ENCODE peak calls at places on chromosomes 13 and 19, in four cellular contexts. N is transverse colon, D is H1, F is esophagus muscularis mucosa. M is an unnamed sample.

GRCh38 chr13:53408306-53408705 is 379.7 kb downstream of the OLFM4 start:
- DNase-seq in D (no peak), F (no peak), N (no peak), M (peak)

GRCh38 chr13:109180905-109181425 is 551.6 kb downstream of the MYO16 start:
- DNase-seq in D (no peak), N (no peak), F (no peak), M (no peak)

GRCh38 chr19:41537789-41538188 is 38.2 kb upstream of the CEACAM21 start:
- DNase-seq in D (no peak), N (no peak), F (no peak), M (no peak)

GRCh38 chr13:20109037-20109436 is 51.8 kb downstream of the GJA3 start:
- DNase-seq in F (no peak), N (no peak), D (no peak), M (no peak)

GRCh38 chr13:95160112-95160906 is 140.9 kb downstream of the ABCC4 start:
- DNase-seq in F (no peak), N (no peak), D (no peak), M (no peak)

GRCh38 chr19:38692458-38693379 is 45.3 kb downstream of the ACTN4 start:
- DNase-seq in F (no peak), D (no peak), N (no peak), M (no peak)

GRCh38 chr13:52924241-52925148 is 76.1 kb upstream of the PCDH8 start:
- DNase-seq in D (no peak), F (no peak), N (no peak), M (no peak)

GRCh38 chr19:11152318-11153062 is 3.1 kb downstream of the SPC24 start:
- DNase-seq in N (peak), D (no peak), F (peak), M (no peak)

GRCh38 chr13:97224544-97225324 is 2.6 kb downstream of the MBNL2 start:
- DNase-seq in F (no peak), D (no peak), N (peak), M (no peak)

GRCh38 chr13:32428581-32429072 is 697 bp upstream of the N4BP2L1 start:
- DNase-seq in D (no peak), F (no peak), N (no peak), M (no peak)

GRCh38 chr19:41910992-41911888 is 17.0 kb downstream of the ERFL start:
- DNase-seq in D (no peak), N (no peak), F (no peak), M (no peak)

GRCh38 chr13:19818223-19818842 is 35.6 kb upstream of the PSPC1 start:
- DNase-seq in F (no peak), N (peak), D (peak), M (peak)

GRCh38 chr13:52319876-52320275 is 86.1 kb downstream of the THSD1 start:
- DNase-seq in N (no peak), D (no peak), F (no peak), M (no peak)

GRCh38 chr13:64774915-64775314 is 2455.2 kb downstream of the PCDH9 start:
- DNase-seq in D (no peak), F (no peak), N (no peak), M (no peak)

GRCh38 chr19:31470229-31470939 is 121.1 kb upstream of the TSHZ3 start:
- DNase-seq in D (no peak), F (peak), N (no peak), M (no peak)

GRCh38 chr13:90032841-90033493 is 1314.5 kb upstream of the MIR17HG start:
- DNase-seq in D (no peak), F (no peak), N (no peak), M (peak)

GRCh38 chr19:41321600-41322270 is 11.8 kb downstream of the CCDC97 start:
- DNase-seq in D (peak), N (peak), F (no peak), M (no peak)

GRCh38 chr13:92564942-92565341 is 661.7 kb upstream of the GPC6 start:
- DNase-seq in F (no peak), N (no peak), D (no peak), M (no peak)

GRCh38 chr13:97851269-97851668 is 102.2 kb upstream of the IPO5 start:
- DNase-seq in N (no peak), D (no peak), F (peak), M (no peak)

GRCh38 chr13:51035469-51035868 is 75.6 kb downstream of the C13orf42 start:
- DNase-seq in F (no peak), N (no peak), D (no peak), M (no peak)

GRCh38 chr13:34028496-34029442 is 210.8 kb downstream of the RFC3 start:
- DNase-seq in N (no peak), F (no peak), D (no peak), M (no peak)

GRCh38 chr19:17538684-17539287 is 16.7 kb upstream of the COLGALT1 start:
- DNase-seq in F (no peak), N (no peak), D (no peak), M (no peak)

DNA sequence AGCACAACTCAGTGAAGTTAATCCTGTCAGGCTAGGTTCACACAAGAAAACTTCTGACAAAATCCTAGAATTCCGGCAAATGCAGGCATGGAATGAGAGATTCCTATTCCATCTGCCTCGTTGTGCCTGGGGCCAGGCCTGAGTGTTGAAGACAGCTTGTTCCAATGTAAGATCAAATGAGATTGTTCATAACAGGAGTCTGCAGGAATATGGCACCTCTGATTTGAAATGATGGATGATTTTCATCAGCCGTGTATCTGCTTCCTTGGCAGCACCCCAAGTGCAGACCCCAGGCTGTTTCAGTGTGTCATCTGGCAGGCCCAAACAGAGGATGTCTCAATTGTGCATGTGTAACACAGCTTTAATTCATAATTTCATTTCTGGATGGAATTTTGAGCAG is 35.3 kb upstream of the SACS start:
- DNase-seq in F (no peak), N (no peak), D (no peak), M (no peak)
- TF ChIP-seq POLR2A in F (no peak), N (no peak), D (no peak), M (no peak)

GRCh38 chr19:1182068-1182467 is 8.0 kb upstream of the SBNO2 start:
- DNase-seq in N (no peak), F (no peak), D (no peak), M (no peak)

GRCh38 chr19:1182727-1183126 is 8.7 kb upstream of the SBNO2 start:
- DNase-seq in N (no peak), F (no peak), D (no peak), M (no peak)

GRCh38 chr19:1189419-1189818 is 15.4 kb upstream of the SBNO2 start:
- DNase-seq in D (no peak), N (no peak), F (no peak), M (no peak)

GRCh38 chr19:1181606-1182005 is 7.5 kb upstream of the SBNO2 start:
- DNase-seq in F (no peak), N (peak), D (no peak), M (peak)

DNA sequence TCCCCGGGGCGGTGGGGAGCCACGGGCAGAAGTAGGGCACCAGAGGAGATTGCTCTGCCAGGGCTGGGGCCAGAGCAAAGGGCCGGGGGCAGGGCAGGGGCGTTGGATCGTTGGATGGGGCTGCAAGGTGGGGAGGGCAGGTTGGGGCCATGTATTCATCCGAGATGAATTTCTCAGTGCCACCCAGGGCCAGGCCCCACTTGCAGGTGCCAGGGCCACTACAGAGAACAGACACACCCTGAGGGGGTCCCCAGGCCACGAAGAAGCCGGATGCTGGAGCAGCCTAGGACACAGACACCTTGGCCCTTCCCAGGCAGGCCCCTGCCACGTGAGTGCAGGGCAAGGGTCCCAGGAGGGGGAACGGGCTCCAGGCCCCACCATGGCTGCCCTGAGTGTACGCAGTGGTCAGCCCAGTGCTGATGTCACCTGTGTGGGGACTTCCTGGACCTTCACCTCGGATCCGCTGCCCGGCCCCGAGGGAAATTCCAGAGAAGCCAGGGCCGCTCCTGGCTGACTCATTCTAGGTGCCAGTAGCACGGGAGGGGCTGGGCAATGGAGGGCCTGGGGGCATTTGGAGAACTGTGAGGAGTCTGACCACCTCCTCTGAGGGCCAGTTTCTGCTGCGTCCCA is 9.6 kb upstream of the SBNO2 start:
- DNase-seq in N (peak), D (no peak), F (no peak), M (peak)
- H3K4me3 ChIP-seq in N (no peak), D (no peak), F (no peak), M (no peak)

DNA sequence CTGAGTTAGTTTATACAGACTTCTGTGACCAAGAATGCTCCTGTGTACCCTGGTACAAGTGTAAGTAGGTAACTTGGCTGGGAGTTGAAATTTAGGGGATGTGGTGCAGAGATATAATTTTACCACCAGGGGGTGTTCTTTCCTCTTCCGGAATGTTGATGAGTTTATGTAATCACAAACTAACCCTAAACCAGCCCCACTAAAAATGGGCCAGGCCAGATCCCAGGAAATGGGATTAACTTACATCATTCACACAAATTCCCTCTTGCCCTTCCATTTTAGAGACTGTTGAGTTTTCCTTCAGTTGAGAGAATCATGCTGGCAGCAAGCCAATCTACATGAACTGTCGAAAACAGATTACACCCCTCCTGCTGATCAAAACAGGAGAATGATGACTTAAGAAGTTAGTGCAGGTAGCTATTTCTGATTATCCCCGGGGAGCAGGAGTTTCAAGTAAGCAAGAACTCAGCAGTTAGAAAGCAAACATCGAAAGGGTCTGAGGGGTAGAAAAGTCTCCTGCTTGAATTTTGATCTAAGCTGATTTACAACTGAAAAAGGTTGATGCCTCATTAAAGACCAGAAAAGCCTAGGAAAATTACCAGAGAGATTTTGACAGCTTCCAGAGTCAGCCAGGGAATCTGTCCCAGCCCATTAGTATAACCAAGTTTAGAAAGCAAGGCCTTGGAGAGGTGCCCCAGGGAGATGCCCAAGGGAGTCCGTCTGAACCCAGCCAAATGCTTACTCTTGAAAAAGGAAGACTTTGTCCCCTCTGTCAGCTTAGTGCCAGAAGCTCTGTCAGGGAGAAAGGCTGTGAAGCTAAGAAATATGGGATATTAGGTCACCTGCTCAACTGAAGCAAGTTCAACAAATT is 32.3 kb upstream of the MED4 start:
- DNase-seq in F (no peak), N (peak), D (peak), M (no peak)
- TF ChIP-seq POLR2AphosphoS5 in F (peak), N (no peak), D (no peak), M (peak)

GRCh38 chr19:40090256-40091204 is at the start of gene ZNF780A:
- DNase-seq in F (peak), N (peak), D (peak), M (peak)
- TF ChIP-seq POLR2A in F (no peak), N (peak), D (peak), M (no peak)

GRCh38 chr13:47549219-47549752 is 451.8 kb downstream of the SUCLA2 start:
- DNase-seq in F (no peak), N (no peak), D (no peak), M (no peak)
- H3K4me3 ChIP-seq in F (no peak), N (no peak), D (no peak), M (no peak)

M was measured in upper lobe of left lung.